ENCODE peak calls at places on chromosomes 1 and 21, in ten cellular contexts. P is vagina, F is body of pancreas, O is neural crest cell, E is colonic mucosa, B is epithelial cell of esophagus, J is GM23338, N is IMR-90, C is cardiac muscle cell, U is NB4. V is an unnamed sample.

GRCh38 chr1:245512980-245513578 is 358.3 kb downstream of the KIF26B start:
- DNase-seq in J (peak; percentile 65), O (no peak), F (no peak), U (peak; percentile 38), P (no peak), C (peak; percentile 32), N (no peak), B (no peak), E (no peak), V (no peak)

GRCh38 chr1:204337047-204337446 is 22.7 kb downstream of the PLEKHA6 start:
- DNase-seq in N (no peak), J (no peak), O (no peak), C (no peak), F (no peak), B (no peak), U (no peak), E (no peak), P (no peak), V (no peak)

GRCh38 chr1:8374812-8375211 is 56.9 kb downstream of the SLC45A1 start:
- DNase-seq in U (peak; percentile 45), E (peak; percentile 54), B (peak; percentile 67), P (no peak), O (no peak), C (no peak), N (peak; percentile 56), J (peak; percentile 76), F (peak; percentile 48), V (no peak)

GRCh38 chr1:216601427-216601751 is 121.8 kb downstream of the ESRRG start:
- DNase-seq in O (no peak), E (no peak), B (no peak), U (no peak), N (no peak), J (no peak), F (no peak), P (no peak), C (no peak), V (no peak)

GRCh38 chr1:60068393-60069045 is 5.1 kb downstream of the C1orf87 start:
- DNase-seq in U (no peak), P (no peak), O (no peak), J (no peak), E (no peak), B (peak; percentile 4), C (no peak), F (no peak), N (no peak), V (no peak)

GRCh38 chr1:113899101-113899500 is 5.5 kb downstream of the AP4B1 start:
- DNase-seq in N (peak; percentile 23), E (no peak), F (no peak), J (no peak), P (no peak), O (no peak), U (no peak), B (no peak), C (no peak), V (no peak)

GRCh38 chr1:154755858-154756730 is 114.0 kb downstream of the KCNN3 start:
- DNase-seq in C (no peak), U (peak; percentile 8), E (no peak), N (peak; percentile 36), B (no peak), J (no peak), P (no peak), F (no peak), O (no peak), V (no peak)

GRCh38 chr1:245332513-245332912 is 177.7 kb downstream of the KIF26B start:
- DNase-seq in P (no peak), B (no peak), E (no peak), C (no peak), N (peak; percentile 7), U (peak; percentile 76), J (no peak), F (no peak), O (no peak), V (no peak)

GRCh38 chr1:212678456-212679410 is 20.9 kb downstream of the BATF3 start:
- DNase-seq in O (no peak), N (no peak), C (no peak), E (no peak), U (no peak), F (no peak), J (no peak), B (no peak), P (no peak), V (no peak)

GRCh38 chr1:1173793-1174415 is at the start of gene TTLL10:
- DNase-seq in F (no peak), C (peak; percentile 11), N (no peak), B (no peak), O (no peak), P (no peak), J (peak; percentile 83), U (no peak), E (peak; percentile 35), V (peak; percentile 35)

GRCh38 chr21:34770581-34770980 is 101.8 kb downstream of the CLIC6 start:
- DNase-seq in F (no peak), P (no peak), E (no peak), J (no peak), O (no peak), N (no peak), C (no peak), U (no peak), B (no peak), V (no peak)

GRCh38 chr1:7267493-7267892 is 482.2 kb downstream of the CAMTA1 start:
- DNase-seq in N (peak; percentile 95), C (no peak), E (peak; percentile 11), P (peak; percentile 72), U (no peak), J (no peak), F (no peak), O (no peak), B (no peak), V (no peak)

GRCh38 chr1:150971583-150972416 is 2.8 kb downstream of the CERS2 start:
- DNase-seq in J (peak; percentile 67), B (no peak), F (peak; percentile 31), C (peak; percentile 33), P (no peak), O (no peak), E (no peak), N (no peak), U (peak; percentile 42), V (peak; percentile 35)
- TF ChIP-seq CTCF in J (peak; percentile 20), B (no peak), F (no peak), C (no peak), P (no peak), O (no peak), E (no peak), N (peak; percentile 22), U (no peak), V (peak; percentile 26)

DNA sequence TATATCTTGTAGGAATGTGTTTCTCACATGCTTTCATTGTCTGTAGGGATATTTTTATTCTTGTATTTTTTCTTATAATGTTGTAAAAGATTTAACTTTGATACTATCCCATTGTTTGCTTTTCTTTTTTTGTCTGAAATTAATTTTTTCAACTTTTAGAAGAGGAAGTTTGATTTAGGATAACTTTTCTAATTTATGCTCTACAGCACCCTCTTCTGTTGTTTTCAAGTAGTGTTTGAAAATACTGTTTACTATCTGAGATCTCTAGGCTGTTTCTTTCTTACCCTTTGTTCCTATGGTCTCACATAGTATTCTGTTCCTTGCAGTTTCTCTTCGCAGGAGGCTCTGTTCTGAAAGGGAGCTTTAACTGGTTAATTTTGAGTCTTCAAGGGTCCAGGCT is 21.9 kb downstream of the ABCD3 start:
- DNase-seq in E (no peak), U (no peak), B (no peak), O (no peak), P (no peak), N (no peak), C (no peak), J (no peak), F (no peak), V (no peak)
- TF ChIP-seq CTCF in E (peak; percentile 15), U (no peak), B (no peak), O (peak; percentile 37), P (no peak), N (no peak), C (peak; percentile 16), J (no peak), F (no peak), V (peak; percentile 33)

GRCh38 chr1:240189386-240189989 is 97.8 kb downstream of the FMN2 start:
- DNase-seq in O (peak; percentile 44), U (peak; percentile 47), J (peak; percentile 76), F (peak; percentile 40), E (peak; percentile 55), P (no peak), C (peak; percentile 64), B (peak; percentile 53), N (peak; percentile 53), V (no peak)

GRCh38 chr1:240193699-240194098 is 102.0 kb downstream of the FMN2 start:
- DNase-seq in J (no peak), B (no peak), E (no peak), O (no peak), U (no peak), P (no peak), C (no peak), F (no peak), N (no peak), V (no peak)

GRCh38 chr1:240192851-240193250 is 101.2 kb downstream of the FMN2 start:
- DNase-seq in J (no peak), P (no peak), E (no peak), O (no peak), C (no peak), F (no peak), N (no peak), U (no peak), B (no peak), V (no peak)

GRCh38 chr1:240188139-240188538 is 96.5 kb downstream of the FMN2 start:
- DNase-seq in O (no peak), P (no peak), E (no peak), F (no peak), C (no peak), J (no peak), N (no peak), U (no peak), B (no peak), V (no peak)

GRCh38 chr1:240190881-240191385 is 99.2 kb downstream of the FMN2 start:
- DNase-seq in N (peak; percentile 100), B (peak; percentile 56), F (no peak), C (peak; percentile 73), E (no peak), O (no peak), P (no peak), U (peak; percentile 37), J (peak; percentile 55), V (no peak)
- TF ChIP-seq CTCF in N (peak; percentile 92), B (peak; percentile 47), F (no peak), C (peak; percentile 49), E (no peak), O (peak; percentile 69), P (no peak), U (peak; percentile 19), J (peak; percentile 69), V (peak; percentile 18)

DNA sequence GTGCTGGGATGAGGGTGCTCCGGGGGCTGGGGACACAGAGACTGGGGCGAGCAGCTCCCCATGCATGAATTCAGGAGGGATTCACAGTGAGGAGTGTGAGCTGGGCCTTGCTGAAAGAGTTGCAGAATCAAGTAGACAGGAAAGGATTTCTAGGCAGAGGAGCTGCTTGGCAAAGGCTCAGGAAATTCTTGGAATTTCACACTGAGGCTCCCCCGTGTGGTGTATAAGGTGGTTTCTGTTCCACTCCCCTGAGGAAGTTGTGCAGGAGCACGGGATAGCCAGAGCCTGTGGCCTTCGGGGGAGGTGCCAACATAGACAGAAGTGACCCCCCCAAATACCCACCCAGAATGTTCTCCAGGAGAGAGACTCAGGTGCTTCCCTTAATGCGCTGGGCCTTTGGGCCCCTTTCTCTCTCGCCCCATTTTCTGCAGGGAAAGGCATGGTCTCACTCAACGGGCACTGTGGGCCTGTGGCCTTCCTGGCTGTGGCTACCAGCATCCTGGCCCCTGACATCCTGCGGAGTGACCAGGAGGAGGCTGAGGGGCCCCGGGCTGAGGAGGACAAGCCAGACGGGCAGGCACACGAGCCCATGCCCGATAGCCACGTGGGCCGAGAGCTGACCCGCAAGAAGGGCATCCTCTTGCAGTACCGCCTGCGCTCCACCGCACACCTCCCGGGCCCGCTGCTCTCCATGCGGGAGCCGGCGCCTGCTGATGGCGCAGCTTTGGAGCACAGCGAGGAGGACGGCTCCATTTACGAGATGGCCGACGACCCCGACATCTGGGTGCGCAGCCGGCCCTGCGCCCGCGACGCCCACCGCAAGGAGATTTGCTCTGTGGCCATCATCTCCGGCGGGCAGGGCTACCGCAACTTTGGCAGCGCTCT is 58.5 kb upstream of the ACTL8 start:
- DNase-seq in O (no peak), P (no peak), J (peak; percentile 88), F (no peak), B (peak; percentile 11), E (no peak), U (no peak), N (peak; percentile 74), C (peak; percentile 73), V (no peak)
- TF ChIP-seq CTCF in O (peak; percentile 50), P (no peak), J (peak; percentile 59), F (no peak), B (peak; percentile 39), E (no peak), U (no peak), N (peak; percentile 59), C (peak; percentile 75), V (no peak)

V was measured in glutamatergic neuron.